ENCODE peak calls at places on chromosome 15, in eight cellular contexts. V is fibroblast of lung, E is NCI-H2029, C is kidney glomerular epithelial cell, O is heart right ventricle, K is NCI-H774, P is ELR, B is glomerular endothelial cell. G is an unnamed sample.

GRCh38 chr15:31331389-31331788 is 4.8 kb downstream of the KLF13 start:
- DNase-seq in V (no peak), K (no peak), O (no peak), C (no peak), E (no peak), P (no peak), B (no peak), G (no peak)

GRCh38 chr15:27645672-27646071 is 453.4 kb downstream of the OCA2 start:
- DNase-seq in V (no peak), B (no peak), C (no peak), E (no peak), O (no peak), K (no peak), P (no peak), G (no peak)

GRCh38 chr15:89785064-89785770 is 9.1 kb downstream of the MESP2 start:
- DNase-seq in O (no peak), K (no peak), C (no peak), E (no peak), V (no peak), P (no peak), B (no peak), G (no peak)

GRCh38 chr15:90002428-90002844 is 1.3 kb downstream of the ZNF710 start:
- DNase-seq in O (peak), V (peak), C (no peak), B (no peak), E (no peak), P (peak), K (peak), G (no peak)

GRCh38 chr15:44550256-44550655 is 13.3 kb downstream of the EIF3J start:
- DNase-seq in E (no peak), P (peak), V (peak), B (peak), C (peak), O (no peak), K (no peak), G (no peak)

GRCh38 chr15:24856397-24857093 is 98.2 kb upstream of the SNRPN start:
- DNase-seq in E (no peak), B (no peak), P (no peak), O (peak), C (no peak), V (peak), K (no peak), G (peak)

GRCh38 chr15:89197503-89197971 is 23.8 kb downstream of the RLBP1 start:
- DNase-seq in P (no peak), K (peak), O (peak), B (no peak), C (no peak), E (peak), V (no peak), G (peak)

GRCh38 chr15:43434436-43434835 is 58.5 kb downstream of the TP53BP1 start:
- DNase-seq in P (no peak), B (no peak), C (no peak), E (no peak), K (no peak), V (no peak), O (no peak), G (no peak)

GRCh38 chr15:89115547-89115946 is 27.3 kb downstream of the ABHD2 start:
- DNase-seq in P (no peak), E (peak), C (no peak), K (peak), O (no peak), V (no peak), B (no peak), G (no peak)

GRCh38 chr15:32870240-32871033 is 152.6 kb downstream of the GREM1 start:
- DNase-seq in B (peak), C (peak), V (peak), P (peak), K (no peak), O (no peak), E (no peak), G (no peak)

GRCh38 chr15:28904541-28905303 is 18.9 kb downstream of the APBA2 start:
- DNase-seq in O (no peak), K (no peak), P (no peak), V (no peak), B (no peak), C (no peak), E (no peak), G (peak)

GRCh38 chr15:51331141-51331540 is 7.3 kb downstream of the CYP19A1 start:
- DNase-seq in V (no peak), K (no peak), O (no peak), C (no peak), P (no peak), E (no peak), B (no peak), G (no peak)

GRCh38 chr15:100340721-100341661 is 784 bp downstream of the ADAMTS17 start:
- DNase-seq in C (no peak), V (no peak), K (no peak), P (no peak), E (no peak), B (no peak), O (no peak), G (no peak)

GRCh38 chr15:78266229-78266628 is 1.9 kb downstream of the DNAJA4 start:
- DNase-seq in P (no peak), B (no peak), V (no peak), K (no peak), C (no peak), O (no peak), E (no peak), G (no peak)

GRCh38 chr15:81182746-81183402 is 13.8 kb upstream of the IL16 start:
- DNase-seq in V (peak), O (peak), E (no peak), C (no peak), B (no peak), P (no peak), K (no peak), G (no peak)

GRCh38 chr15:65832549-65833364 is 36.5 kb upstream of the RAB11A start:
- DNase-seq in P (peak), C (peak), E (peak), K (peak), B (peak), V (peak), O (peak), G (peak)

GRCh38 chr15:74345051-74345450 is 22.4 kb downstream of the CYP11A1 start:
- DNase-seq in E (no peak), K (no peak), C (peak), V (no peak), O (no peak), P (peak), B (no peak), G (no peak)

GRCh38 chr15:100043732-100044131 is 298.0 kb downstream of the ADAMTS17 start:
- DNase-seq in B (no peak), V (no peak), K (no peak), O (no peak), C (no peak), E (no peak), P (no peak), G (no peak)

GRCh38 chr15:95996494-95996893 is 334.0 kb upstream of the NR2F2 start:
- DNase-seq in B (no peak), P (peak), O (no peak), E (no peak), C (no peak), V (peak), K (no peak), G (no peak)

GRCh38 chr15:73403171-73403570 is 34.4 kb upstream of the HCN4 start:
- DNase-seq in K (no peak), E (no peak), O (no peak), B (no peak), C (no peak), V (no peak), P (peak), G (no peak)

GRCh38 chr15:52349062-52349700 is 53.6 kb upstream of the MYO5C start:
- DNase-seq in O (no peak), B (no peak), C (no peak), P (no peak), E (no peak), V (no peak), K (no peak), G (no peak)

GRCh38 chr15:28955160-28955502 is 69.4 kb downstream of the APBA2 start:
- DNase-seq in O (no peak), E (peak), P (peak), K (no peak), V (peak), C (no peak), B (no peak), G (no peak)

GRCh38 chr15:72866086-72866646 is 82.6 kb upstream of the ADPGK start:
- DNase-seq in P (peak), K (no peak), O (no peak), C (no peak), E (no peak), B (no peak), V (no peak), G (no peak)

GRCh38 chr15:51267714-51268105 is 70.7 kb downstream of the CYP19A1 start:
- DNase-seq in C (no peak), K (no peak), V (no peak), B (no peak), E (no peak), P (peak), O (no peak), G (peak)

GRCh38 chr15:100201376-100202280 is 140.1 kb downstream of the ADAMTS17 start:
- DNase-seq in B (no peak), V (no peak), K (no peak), P (no peak), E (no peak), C (peak), O (no peak), G (no peak)

GRCh38 chr15:87408902-87409301 is 847.6 kb downstream of the NTRK3 start:
- DNase-seq in O (no peak), V (no peak), B (no peak), P (no peak), E (no peak), K (no peak), C (no peak), G (no peak)

GRCh38 chr15:72341361-72341760 is 21.4 kb upstream of the CELF6 start:
- DNase-seq in C (no peak), K (no peak), V (no peak), P (peak), B (no peak), E (no peak), O (no peak), G (no peak)

GRCh38 chr15:55279746-55280351 is 9.8 kb downstream of the RAB27A start:
- DNase-seq in P (peak), C (peak), V (peak), B (peak), E (no peak), K (no peak), O (no peak), G (no peak)

GRCh38 chr15:34055868-34056595 is 17.0 kb upstream of the AVEN start:
- DNase-seq in C (peak), P (peak), K (no peak), E (no peak), V (peak), B (peak), O (no peak), G (no peak)

GRCh38 chr15:77118787-77119410 is 48.0 kb upstream of the TSPAN3 start:
- DNase-seq in K (peak), V (peak), O (peak), C (peak), P (peak), B (peak), E (peak), G (peak)

GRCh38 chr15:51382787-51383186 is 41.3 kb downstream of the GLDN start:
- DNase-seq in V (peak), E (no peak), P (peak), K (no peak), B (no peak), O (no peak), C (peak), G (peak)

GRCh38 chr15:39188930-39189329 is 391.9 kb upstream of the THBS1 start:
- DNase-seq in K (no peak), E (no peak), P (peak), V (peak), C (peak), O (no peak), B (no peak), G (no peak)

G was measured in head of caudate nucleus.